ENCODE peak calls at places on chromosomes 4 and X, in eight cellular contexts. One of them, this sample, is unnamed.

GRCh38 chr4:13640149-13640671 is 12.7 kb upstream of the BOD1L1 start:
- DNase-seq in lower lobe of right lung: no peak
- DNase-seq in uterus: peak
- DNase-seq in substantia nigra: no peak
- DNase-seq in sigmoid colon: no peak
- DNase-seq in lung: no peak
- DNase-seq in heart right ventricle: no peak
- DNase-seq in CD8-positive, alpha-beta T cell: no peak
- DNase-seq in this sample: no peak

GRCh38 chr4:152735302-152735917 is 44.1 kb downstream of the TIGD4 start:
- DNase-seq in lower lobe of right lung: no peak
- DNase-seq in uterus: no peak
- DNase-seq in substantia nigra: no peak
- DNase-seq in sigmoid colon: no peak
- DNase-seq in lung: no peak
- DNase-seq in heart right ventricle: no peak
- DNase-seq in CD8-positive, alpha-beta T cell: no peak
- DNase-seq in this sample: peak

GRCh38 chr4:63528592-63528991 is 880.7 kb downstream of the TECRL start:
- DNase-seq in lower lobe of right lung: no peak
- DNase-seq in uterus: no peak
- DNase-seq in substantia nigra: no peak
- DNase-seq in sigmoid colon: no peak
- DNase-seq in lung: no peak
- DNase-seq in heart right ventricle: no peak
- DNase-seq in CD8-positive, alpha-beta T cell: no peak
- DNase-seq in this sample: no peak

GRCh38 chrX:88660836-88661235 is 86.2 kb upstream of the CPXCR1 start:
- DNase-seq in lower lobe of right lung: no peak
- DNase-seq in uterus: no peak
- DNase-seq in substantia nigra: no peak
- DNase-seq in sigmoid colon: no peak
- DNase-seq in lung: no peak
- DNase-seq in heart right ventricle: no peak
- DNase-seq in CD8-positive, alpha-beta T cell: no peak
- DNase-seq in this sample: no peak

GRCh38 chr4:8410641-8411271 is 29.8 kb downstream of the ACOX3 start:
- DNase-seq in lower lobe of right lung: peak
- DNase-seq in uterus: peak
- DNase-seq in substantia nigra: no peak
- DNase-seq in sigmoid colon: no peak
- DNase-seq in lung: peak
- DNase-seq in heart right ventricle: peak
- DNase-seq in CD8-positive, alpha-beta T cell: no peak
- DNase-seq in this sample: peak

GRCh38 chr4:173167793-173168395 is 717 bp upstream of the GALNT7 start:
- DNase-seq in lower lobe of right lung: peak
- DNase-seq in uterus: no peak
- DNase-seq in substantia nigra: peak
- DNase-seq in sigmoid colon: peak
- DNase-seq in lung: peak
- DNase-seq in heart right ventricle: peak
- DNase-seq in CD8-positive, alpha-beta T cell: no peak
- DNase-seq in this sample: peak

GRCh38 chrX:107574054-107574683 is 54.1 kb upstream of the PRPS1 start:
- DNase-seq in lower lobe of right lung: no peak
- DNase-seq in uterus: no peak
- DNase-seq in substantia nigra: no peak
- DNase-seq in sigmoid colon: no peak
- DNase-seq in lung: no peak
- DNase-seq in heart right ventricle: no peak
- DNase-seq in CD8-positive, alpha-beta T cell: no peak
- DNase-seq in this sample: no peak

GRCh38 chr4:116027311-116027710 is 913.9 kb upstream of the NDST4 start:
- DNase-seq in lower lobe of right lung: no peak
- DNase-seq in uterus: no peak
- DNase-seq in substantia nigra: no peak
- DNase-seq in sigmoid colon: no peak
- DNase-seq in lung: no peak
- DNase-seq in heart right ventricle: no peak
- DNase-seq in CD8-positive, alpha-beta T cell: no peak
- DNase-seq in this sample: no peak

GRCh38 chr4:40214038-40214437 is 17.2 kb downstream of the RHOH start:
- DNase-seq in lower lobe of right lung: no peak
- DNase-seq in uterus: no peak
- DNase-seq in substantia nigra: no peak
- DNase-seq in sigmoid colon: no peak
- DNase-seq in lung: no peak
- DNase-seq in heart right ventricle: no peak
- DNase-seq in CD8-positive, alpha-beta T cell: peak
- DNase-seq in this sample: no peak

GRCh38 chr4:176781739-176782100 is 11.0 kb downstream of the VEGFC start:
- DNase-seq in lower lobe of right lung: no peak
- DNase-seq in uterus: no peak
- DNase-seq in substantia nigra: no peak
- DNase-seq in sigmoid colon: no peak
- DNase-seq in lung: no peak
- DNase-seq in heart right ventricle: no peak
- DNase-seq in CD8-positive, alpha-beta T cell: no peak
- DNase-seq in this sample: no peak

GRCh38 chr4:174069848-174070330 is 213.6 kb downstream of the FBXO8 start:
- DNase-seq in lower lobe of right lung: no peak
- DNase-seq in uterus: no peak
- DNase-seq in substantia nigra: no peak
- DNase-seq in sigmoid colon: no peak
- DNase-seq in lung: no peak
- DNase-seq in heart right ventricle: no peak
- DNase-seq in CD8-positive, alpha-beta T cell: no peak
- DNase-seq in this sample: no peak

GRCh38 chr4:176034498-176034897 is 31.1 kb upstream of the WDR17 start:
- DNase-seq in lower lobe of right lung: no peak
- DNase-seq in uterus: peak
- DNase-seq in substantia nigra: no peak
- DNase-seq in sigmoid colon: no peak
- DNase-seq in lung: no peak
- DNase-seq in heart right ventricle: no peak
- DNase-seq in CD8-positive, alpha-beta T cell: no peak
- DNase-seq in this sample: peak

GRCh38 chr4:151204925-151205524 is 71.9 kb upstream of the PRSS48 start:
- DNase-seq in lower lobe of right lung: no peak
- DNase-seq in uterus: no peak
- DNase-seq in substantia nigra: no peak
- DNase-seq in sigmoid colon: no peak
- DNase-seq in lung: no peak
- DNase-seq in heart right ventricle: no peak
- DNase-seq in CD8-positive, alpha-beta T cell: no peak
- DNase-seq in this sample: peak

GRCh38 chr4:183504930-183505555 is at the start of gene ING2:
- DNase-seq in lower lobe of right lung: no peak
- DNase-seq in uterus: no peak
- DNase-seq in substantia nigra: peak
- DNase-seq in sigmoid colon: no peak
- DNase-seq in lung: no peak
- DNase-seq in heart right ventricle: no peak
- DNase-seq in CD8-positive, alpha-beta T cell: no peak
- DNase-seq in this sample: peak

GRCh38 chr4:156252300-156253016 is 298.8 kb upstream of the CTSO start:
- DNase-seq in lower lobe of right lung: no peak
- DNase-seq in uterus: no peak
- DNase-seq in substantia nigra: no peak
- DNase-seq in sigmoid colon: no peak
- DNase-seq in lung: no peak
- DNase-seq in heart right ventricle: no peak
- DNase-seq in CD8-positive, alpha-beta T cell: no peak
- DNase-seq in this sample: no peak

GRCh38 chrX:69144854-69145253 is 20.4 kb downstream of the PJA1 start:
- DNase-seq in lower lobe of right lung: no peak
- DNase-seq in uterus: no peak
- DNase-seq in substantia nigra: no peak
- DNase-seq in sigmoid colon: peak
- DNase-seq in lung: no peak
- DNase-seq in heart right ventricle: no peak
- DNase-seq in CD8-positive, alpha-beta T cell: no peak
- DNase-seq in this sample: no peak
- H3K27ac ChIP-seq in lower lobe of right lung: no peak
- H3K27ac ChIP-seq in uterus: no peak
- H3K27ac ChIP-seq in substantia nigra: no peak
- H3K27ac ChIP-seq in sigmoid colon: no peak
- H3K27ac ChIP-seq in lung: no peak
- H3K27ac ChIP-seq in heart right ventricle: no peak
- H3K27ac ChIP-seq in CD8-positive, alpha-beta T cell: no peak
- H3K27ac ChIP-seq in this sample: no peak

GRCh38 chr4:140688711-140689598 is 67.2 kb downstream of the TBC1D9 start:
- DNase-seq in lower lobe of right lung: no peak
- DNase-seq in uterus: no peak
- DNase-seq in substantia nigra: no peak
- DNase-seq in sigmoid colon: no peak
- DNase-seq in lung: no peak
- DNase-seq in heart right ventricle: no peak
- DNase-seq in CD8-positive, alpha-beta T cell: no peak
- DNase-seq in this sample: no peak

GRCh38 chr4:140691369-140691768 is 64.8 kb downstream of the TBC1D9 start:
- DNase-seq in lower lobe of right lung: no peak
- DNase-seq in uterus: peak
- DNase-seq in substantia nigra: no peak
- DNase-seq in sigmoid colon: no peak
- DNase-seq in lung: no peak
- DNase-seq in heart right ventricle: no peak
- DNase-seq in CD8-positive, alpha-beta T cell: no peak
- DNase-seq in this sample: no peak

GRCh38 chr4:140686799-140687198 is 69.4 kb downstream of the TBC1D9 start:
- DNase-seq in lower lobe of right lung: no peak
- DNase-seq in uterus: no peak
- DNase-seq in substantia nigra: no peak
- DNase-seq in sigmoid colon: no peak
- DNase-seq in lung: no peak
- DNase-seq in heart right ventricle: no peak
- DNase-seq in CD8-positive, alpha-beta T cell: no peak
- DNase-seq in this sample: no peak

GRCh38 chr4:140689628-140690027 is 66.6 kb downstream of the TBC1D9 start:
- DNase-seq in lower lobe of right lung: no peak
- DNase-seq in uterus: no peak
- DNase-seq in substantia nigra: no peak
- DNase-seq in sigmoid colon: no peak
- DNase-seq in lung: no peak
- DNase-seq in heart right ventricle: no peak
- DNase-seq in CD8-positive, alpha-beta T cell: no peak
- DNase-seq in this sample: no peak

DNA sequence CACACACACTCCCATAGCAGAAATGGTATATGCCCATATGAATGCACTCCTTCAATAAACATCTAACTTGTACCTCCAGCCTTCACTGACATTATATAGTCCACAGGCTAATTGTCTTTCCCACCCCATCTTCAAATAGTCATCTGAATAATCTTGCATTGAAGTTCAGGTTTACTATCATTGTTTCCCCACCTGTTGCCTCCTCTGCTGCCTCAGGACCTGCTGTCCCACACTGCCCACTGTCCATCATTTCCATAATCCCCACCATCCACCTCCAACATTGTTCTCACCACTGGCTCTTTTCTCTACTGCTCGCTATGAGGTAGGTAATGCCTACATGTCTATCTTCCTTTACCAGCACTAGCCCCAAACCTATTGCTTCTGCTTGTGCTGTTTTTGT is 66.1 kb downstream of the TBC1D9 start:
- DNase-seq in lower lobe of right lung: no peak
- DNase-seq in uterus: no peak
- DNase-seq in substantia nigra: no peak
- DNase-seq in sigmoid colon: no peak
- DNase-seq in lung: no peak
- DNase-seq in heart right ventricle: no peak
- DNase-seq in CD8-positive, alpha-beta T cell: no peak
- DNase-seq in this sample: no peak
- H3K27ac ChIP-seq in lower lobe of right lung: no peak
- H3K27ac ChIP-seq in uterus: no peak
- H3K27ac ChIP-seq in substantia nigra: no peak
- H3K27ac ChIP-seq in sigmoid colon: no peak
- H3K27ac ChIP-seq in lung: no peak
- H3K27ac ChIP-seq in heart right ventricle: peak
- H3K27ac ChIP-seq in CD8-positive, alpha-beta T cell: no peak
- H3K27ac ChIP-seq in this sample: no peak

DNA sequence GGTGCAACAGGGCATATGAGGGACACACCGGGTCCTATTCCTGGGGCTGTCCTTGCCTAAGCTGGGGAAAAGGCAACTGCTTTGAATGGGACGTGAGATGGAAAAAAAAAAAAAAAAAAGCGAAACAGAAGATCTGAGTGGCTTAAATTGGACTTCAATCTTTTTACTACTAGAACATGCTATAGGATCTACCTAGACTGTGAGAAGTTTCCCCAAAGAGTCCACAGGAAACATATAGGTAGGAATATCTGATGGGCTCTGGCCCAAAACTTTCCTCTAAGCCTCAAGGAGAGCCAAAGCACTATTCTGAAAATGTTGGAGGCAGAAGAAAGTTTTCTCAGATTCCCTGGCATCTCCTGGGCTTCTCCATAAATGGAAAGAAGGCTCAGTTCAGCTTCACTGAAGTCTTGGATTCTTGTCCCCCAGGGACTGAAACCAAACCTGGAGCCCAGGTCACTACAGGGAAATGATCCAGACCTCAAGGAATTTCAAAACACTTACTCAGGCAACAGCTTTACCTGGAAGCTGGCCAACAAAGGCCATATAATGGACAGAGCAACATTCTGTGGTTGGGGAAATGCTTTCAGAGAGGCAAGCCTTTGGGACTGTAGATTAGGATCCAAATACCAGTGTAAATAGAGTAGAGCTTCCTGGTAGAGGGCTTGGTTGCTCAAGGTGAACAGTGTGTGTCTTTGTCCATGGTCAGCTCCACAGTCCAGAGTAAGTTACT is 56.9 kb upstream of the PROM1 start:
- DNase-seq in lower lobe of right lung: no peak
- DNase-seq in uterus: no peak
- DNase-seq in substantia nigra: no peak
- DNase-seq in sigmoid colon: no peak
- DNase-seq in lung: peak
- DNase-seq in heart right ventricle: no peak
- DNase-seq in CD8-positive, alpha-beta T cell: no peak
- DNase-seq in this sample: peak
- H3K27ac ChIP-seq in lower lobe of right lung: no peak
- H3K27ac ChIP-seq in uterus: no peak
- H3K27ac ChIP-seq in substantia nigra: no peak
- H3K27ac ChIP-seq in sigmoid colon: no peak
- H3K27ac ChIP-seq in lung: no peak
- H3K27ac ChIP-seq in heart right ventricle: no peak
- H3K27ac ChIP-seq in CD8-positive, alpha-beta T cell: no peak
- H3K27ac ChIP-seq in this sample: peak

GRCh38 chrX:154373340-154374306 is 811 bp downstream of the FLNA start:
- DNase-seq in lower lobe of right lung: no peak
- DNase-seq in uterus: peak
- DNase-seq in substantia nigra: peak
- DNase-seq in sigmoid colon: no peak
- DNase-seq in lung: peak
- DNase-seq in heart right ventricle: peak
- DNase-seq in CD8-positive, alpha-beta T cell: no peak
- DNase-seq in this sample: peak
- H3K27ac ChIP-seq in lower lobe of right lung: peak
- H3K27ac ChIP-seq in uterus: peak
- H3K27ac ChIP-seq in substantia nigra: no peak
- H3K27ac ChIP-seq in sigmoid colon: peak
- H3K27ac ChIP-seq in lung: peak
- H3K27ac ChIP-seq in heart right ventricle: peak
- H3K27ac ChIP-seq in CD8-positive, alpha-beta T cell: no peak
- H3K27ac ChIP-seq in this sample: peak